ENCODE peak calls at places on chromosomes 4 and X, in four cellular contexts. K is GM12891, F is GM12878, S is K562. O is an unnamed sample.

GRCh38 chr4:47667552-47667951 is 170.3 kb downstream of the CORIN start:
- DNase-seq in K (no peak), F (no peak), S (no peak), O (no peak)

GRCh38 chrX:11509786-11510185 is 155.9 kb downstream of the ARHGAP6 start:
- DNase-seq in S (no peak), K (no peak), F (no peak), O (no peak)

GRCh38 chr4:15024386-15024785 is 22.1 kb downstream of the CPEB2 start:
- DNase-seq in K (no peak), F (no peak), S (no peak), O (no peak)

GRCh38 chr4:72494156-72494555 is 74.9 kb downstream of the ADAMTS3 start:
- DNase-seq in S (no peak), F (no peak), K (no peak), O (no peak)

GRCh38 chrX:100654256-100654655 is 10.3 kb downstream of the SRPX2 start:
- DNase-seq in K (no peak), F (no peak), S (peak), O (no peak)

GRCh38 chr4:53785996-53786395 is 194.7 kb upstream of the LNX1 start:
- DNase-seq in F (no peak), S (no peak), K (no peak), O (no peak)

GRCh38 chr4:89868999-89869589 is 25.6 kb upstream of the MMRN1 start:
- DNase-seq in K (no peak), F (no peak), S (no peak), O (no peak)

GRCh38 chr4:3340038-3340702 is 47.3 kb downstream of the RGS12 start:
- DNase-seq in S (no peak), F (no peak), K (no peak), O (no peak)

GRCh38 chrX:70476934-70477733 is 32.5 kb downstream of the DLG3 start:
- DNase-seq in S (peak), F (no peak), K (no peak), O (no peak)

GRCh38 chr4:120801171-120801758 is 121.3 kb downstream of the PRDM5 start:
- DNase-seq in S (no peak), F (no peak), K (no peak), O (no peak)

DNA sequence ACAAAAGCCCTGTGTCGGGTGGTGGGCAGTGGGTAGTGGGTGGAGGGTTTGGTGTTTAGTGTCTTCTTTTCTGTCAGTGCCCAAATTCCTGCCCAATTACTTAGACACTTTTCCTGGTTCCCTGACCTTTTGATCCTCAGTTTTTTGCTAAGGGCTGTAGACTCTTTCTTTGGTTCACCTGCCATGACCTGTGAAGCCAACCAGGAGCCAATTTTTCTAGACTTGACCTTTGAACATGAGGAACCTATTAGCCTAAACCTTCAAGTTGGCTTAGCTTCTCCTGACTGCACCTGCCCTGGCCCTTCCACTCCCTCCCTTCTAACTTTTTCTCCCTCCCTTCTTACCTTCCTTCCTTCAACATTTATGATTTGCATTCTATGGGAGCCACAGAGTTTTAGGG is 94.5 kb downstream of the MID1IP1 start:
- DNase-seq in K (no peak), F (no peak), S (no peak), O (no peak)
- TF ChIP-seq SPI1 in K (no peak), F (no peak), S (no peak), O (no peak)

GRCh38 chr4:8272472-8273428 is 3.2 kb downstream of the HTRA3 start:
- DNase-seq in K (no peak), S (no peak), F (no peak), O (peak)
- TF ChIP-seq SPI1 in K (no peak), S (no peak), F (no peak), O (peak)

DNA sequence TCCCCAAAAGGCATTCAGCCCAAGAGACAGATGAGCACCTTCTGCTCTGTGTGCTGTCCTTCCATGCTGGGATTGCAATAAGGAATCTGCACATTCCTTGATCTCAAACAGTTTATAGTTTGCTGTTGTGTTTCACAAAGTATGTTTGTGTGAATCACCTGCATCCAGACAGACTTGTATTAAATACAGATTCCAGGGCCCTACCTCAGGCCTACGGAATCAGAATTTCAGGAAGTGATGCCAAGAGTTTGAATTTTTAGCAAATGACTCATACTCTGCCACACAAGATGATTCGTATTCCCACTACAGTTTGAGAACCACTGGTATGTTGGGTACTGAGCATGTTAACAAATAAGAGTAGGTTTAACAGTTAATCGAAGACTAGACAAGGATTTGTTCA is 7.0 kb downstream of the VAMP7 start:
- DNase-seq in K (no peak), S (peak), F (no peak), O (no peak)
- TF ChIP-seq SPI1 in K (no peak), S (peak), F (no peak), O (peak)

DNA sequence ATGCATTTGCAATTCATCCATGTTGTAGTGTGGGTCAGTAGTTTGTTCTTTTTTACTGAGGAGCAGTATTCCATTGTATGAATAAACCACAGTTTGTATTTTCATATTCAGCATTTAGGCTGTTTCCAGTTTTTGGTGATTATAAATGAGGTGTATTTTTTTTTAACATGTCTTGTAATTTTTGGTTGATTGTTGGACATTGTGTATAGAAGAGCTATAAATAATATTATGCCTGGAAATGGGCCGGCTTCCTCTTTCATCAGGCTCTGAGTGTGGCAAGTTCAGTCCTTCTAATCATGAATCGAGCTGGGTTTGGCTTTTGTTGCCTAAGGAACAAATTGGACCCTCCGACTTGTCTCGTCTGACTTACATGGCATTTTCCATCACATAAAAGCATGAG is 115.7 kb downstream of the PSAPL1 start:
- DNase-seq in F (no peak), S (no peak), K (no peak), O (no peak)
- TF ChIP-seq SPI1 in F (no peak), S (no peak), K (no peak), O (no peak)

GRCh38 chr4:155539746-155540145 is 126.9 kb upstream of the GUCY1A1 start:
- DNase-seq in K (no peak), S (no peak), F (no peak), O (no peak)
- TF ChIP-seq SPI1 in K (no peak), S (no peak), F (no peak), O (no peak)

GRCh38 chr4:151771664-151772063 is 10.9 kb upstream of the GATB start:
- DNase-seq in F (no peak), S (no peak), K (no peak), O (no peak)

GRCh38 chr4:151770154-151770553 is 9.3 kb upstream of the GATB start:
- DNase-seq in K (no peak), F (no peak), S (no peak), O (no peak)

GRCh38 chr4:151772322-151772721 is 11.5 kb upstream of the GATB start:
- DNase-seq in F (no peak), K (no peak), S (no peak), O (no peak)

GRCh38 chr4:151768835-151769234 is 8.0 kb upstream of the GATB start:
- DNase-seq in F (no peak), K (no peak), S (no peak), O (no peak)

DNA sequence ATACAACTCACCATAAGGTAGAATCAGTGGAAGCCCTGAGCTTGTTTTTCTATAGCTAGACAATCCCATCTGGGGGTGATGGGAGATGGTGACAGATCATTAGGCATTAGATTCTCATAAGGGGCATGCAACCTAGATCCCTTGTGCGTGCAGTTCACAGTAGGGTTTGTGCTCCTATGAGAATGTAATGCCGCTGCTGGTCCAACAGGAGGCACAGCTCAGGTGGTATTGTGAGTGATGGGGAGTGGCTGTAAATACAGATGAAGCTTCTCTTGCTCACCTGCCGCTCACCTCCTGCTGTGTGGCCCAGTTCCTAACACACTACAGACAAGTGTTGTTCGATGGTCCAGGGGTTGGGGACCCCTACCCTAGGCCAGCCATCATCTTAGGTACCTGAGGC is 5.9 kb upstream of the GATB start:
- DNase-seq in S (no peak), K (no peak), F (no peak), O (no peak)
- TF ChIP-seq SPI1 in S (no peak), K (no peak), F (no peak), O (no peak)

GRCh38 chrX:9338986-9339385 is 125.9 kb upstream of the TBL1X start:
- DNase-seq in K (no peak), F (no peak), S (no peak), O (no peak)

GRCh38 chrX:9336501-9336900 is 128.4 kb upstream of the TBL1X start:
- DNase-seq in S (no peak), F (no peak), K (no peak), O (no peak)

GRCh38 chrX:9339603-9340569 is 125.0 kb upstream of the TBL1X start:
- DNase-seq in F (no peak), S (no peak), K (no peak), O (no peak)

GRCh38 chrX:9333873-9334272 is 131.0 kb upstream of the TBL1X start:
- DNase-seq in S (no peak), K (no peak), F (no peak), O (no peak)

GRCh38 chrX:9337056-9337455 is 127.8 kb upstream of the TBL1X start:
- DNase-seq in S (no peak), K (no peak), F (no peak), O (no peak)
- TF ChIP-seq SPI1 in S (no peak), K (no peak), F (no peak), O (no peak)

GRCh38 chrX:81114757-81115156 is 87.0 kb downstream of the HMGN5 start:
- DNase-seq in S (no peak), F (no peak), K (no peak), O (no peak)
- TF ChIP-seq SPI1 in S (no peak), F (no peak), K (no peak), O (no peak)